ENCODE peak calls at places on chromosomes 4 and X, in four cellular contexts. P is PC-3, W is NCI-H1092, B is suprapubic skin. J is an unnamed sample.

GRCh38 chr4:151961456-151961855 is 200.6 kb upstream of the GATB start:
- DNase-seq in P (no peak), W (no peak), B (no peak), J (no peak)

GRCh38 chrX:31219174-31219573 is 147.3 kb upstream of the FTHL17 start:
- DNase-seq in P (no peak), W (no peak), B (no peak), J (no peak)

GRCh38 chr4:127143460-127144190 is 489.1 kb upstream of the INTU start:
- DNase-seq in P (peak), W (no peak), B (no peak), J (no peak)

GRCh38 chr4:169243808-169244207 is 26.9 kb downstream of the SH3RF1 start:
- DNase-seq in P (no peak), W (no peak), B (no peak), J (no peak)

GRCh38 chr4:8771258-8771590 is 100.4 kb downstream of the HMX1 start:
- DNase-seq in P (no peak), W (no peak), B (peak), J (peak)

GRCh38 chr4:8556341-8557150 is 23.6 kb upstream of the GPR78 start:
- DNase-seq in P (no peak), W (no peak), B (no peak), J (no peak)

GRCh38 chrX:75301060-75301459 is 27.2 kb downstream of the UPRT start:
- DNase-seq in P (no peak), W (no peak), B (no peak), J (no peak)

GRCh38 chr4:83582289-83582756 is 46.4 kb downstream of the GPAT3 start:
- DNase-seq in P (peak), W (peak), B (no peak), J (no peak)

GRCh38 chrX:150086371-150086770 is 148.1 kb upstream of the EOLA2 start:
- DNase-seq in P (no peak), W (no peak), B (no peak), J (no peak)

GRCh38 chr4:53671757-53672156 is 80.5 kb upstream of the LNX1 start:
- DNase-seq in P (no peak), W (peak), B (no peak), J (no peak)

GRCh38 chrX:25597561-25597960 is 540.6 kb upstream of the MAGEB18 start:
- DNase-seq in P (no peak), W (no peak), B (no peak), J (no peak)

J was measured in CD14-positive monocyte.